ENCODE peak calls at places on chromosome 14, in ten cellular contexts. One of them, this sample, is unnamed.

GRCh38 chr14:83164591-83164990 is 1630.9 kb upstream of the SEL1L start:
- DNase-seq in psoas muscle: no peak
- DNase-seq in activated T-cell treated with anti-CD3 and anti-CD28 coated beads, Interleukin-2, amount 50 U/mL, for 24 hours: no peak
- DNase-seq in GM12864: no peak
- DNase-seq in ascending aorta: no peak
- DNase-seq in MG63: no peak
- DNase-seq in ovary: no peak
- DNase-seq in SK-N-MC: no peak
- DNase-seq in T follicular helper cell: no peak
- DNase-seq in M059J: no peak
- DNase-seq in this sample: no peak

GRCh38 chr14:80427101-80427500 is 215.8 kb upstream of the DIO2 start:
- DNase-seq in T follicular helper cell: no peak
- DNase-seq in M059J: peak
- DNase-seq in ascending aorta: no peak
- DNase-seq in MG63: no peak
- DNase-seq in activated T-cell treated with anti-CD3 and anti-CD28 coated beads, Interleukin-2, amount 50 U/mL, for 24 hours: no peak
- DNase-seq in psoas muscle: no peak
- DNase-seq in GM12864: no peak
- DNase-seq in ovary: no peak
- DNase-seq in SK-N-MC: no peak
- DNase-seq in this sample: no peak

GRCh38 chr14:81302613-81303012 is 81.9 kb upstream of the GTF2A1 start:
- DNase-seq in ovary: no peak
- DNase-seq in psoas muscle: no peak
- DNase-seq in activated T-cell treated with anti-CD3 and anti-CD28 coated beads, Interleukin-2, amount 50 U/mL, for 24 hours: no peak
- DNase-seq in T follicular helper cell: no peak
- DNase-seq in MG63: no peak
- DNase-seq in ascending aorta: no peak
- DNase-seq in M059J: no peak
- DNase-seq in GM12864: no peak
- DNase-seq in SK-N-MC: no peak
- DNase-seq in this sample: no peak

GRCh38 chr14:37457334-37457733 is 137.7 kb downstream of the FOXA1 start:
- DNase-seq in GM12864: no peak
- DNase-seq in ovary: no peak
- DNase-seq in T follicular helper cell: no peak
- DNase-seq in SK-N-MC: no peak
- DNase-seq in ascending aorta: no peak
- DNase-seq in MG63: no peak
- DNase-seq in psoas muscle: no peak
- DNase-seq in M059J: no peak
- DNase-seq in activated T-cell treated with anti-CD3 and anti-CD28 coated beads, Interleukin-2, amount 50 U/mL, for 24 hours: no peak
- DNase-seq in this sample: no peak

GRCh38 chr14:101412741-101413140 is 148.6 kb upstream of the DIO3 start:
- DNase-seq in T follicular helper cell: no peak
- DNase-seq in M059J: peak
- DNase-seq in GM12864: no peak
- DNase-seq in SK-N-MC: no peak
- DNase-seq in ascending aorta: no peak
- DNase-seq in psoas muscle: no peak
- DNase-seq in MG63: no peak
- DNase-seq in ovary: no peak
- DNase-seq in activated T-cell treated with anti-CD3 and anti-CD28 coated beads, Interleukin-2, amount 50 U/mL, for 24 hours: no peak
- DNase-seq in this sample: no peak

GRCh38 chr14:28875937-28876910 is 109.6 kb downstream of the FOXG1 start:
- DNase-seq in T follicular helper cell: no peak
- DNase-seq in activated T-cell treated with anti-CD3 and anti-CD28 coated beads, Interleukin-2, amount 50 U/mL, for 24 hours: no peak
- DNase-seq in SK-N-MC: no peak
- DNase-seq in ovary: no peak
- DNase-seq in psoas muscle: no peak
- DNase-seq in ascending aorta: no peak
- DNase-seq in MG63: no peak
- DNase-seq in M059J: no peak
- DNase-seq in GM12864: no peak
- DNase-seq in this sample: no peak

GRCh38 chr14:40204441-40205175 is 772.4 kb upstream of the FBXO33 start:
- DNase-seq in T follicular helper cell: no peak
- DNase-seq in activated T-cell treated with anti-CD3 and anti-CD28 coated beads, Interleukin-2, amount 50 U/mL, for 24 hours: no peak
- DNase-seq in GM12864: no peak
- DNase-seq in M059J: no peak
- DNase-seq in psoas muscle: no peak
- DNase-seq in ascending aorta: no peak
- DNase-seq in MG63: no peak
- DNase-seq in ovary: no peak
- DNase-seq in SK-N-MC: no peak
- DNase-seq in this sample: no peak

GRCh38 chr14:33210304-33210703 is 271.6 kb downstream of the NPAS3 start:
- DNase-seq in T follicular helper cell: no peak
- DNase-seq in M059J: peak
- DNase-seq in GM12864: no peak
- DNase-seq in psoas muscle: no peak
- DNase-seq in ascending aorta: no peak
- DNase-seq in MG63: peak
- DNase-seq in ovary: no peak
- DNase-seq in SK-N-MC: no peak
- DNase-seq in activated T-cell treated with anti-CD3 and anti-CD28 coated beads, Interleukin-2, amount 50 U/mL, for 24 hours: no peak
- DNase-seq in this sample: no peak

GRCh38 chr14:56390859-56391258 is 188.7 kb upstream of the TMEM260 start:
- DNase-seq in GM12864: no peak
- DNase-seq in ascending aorta: no peak
- DNase-seq in T follicular helper cell: no peak
- DNase-seq in SK-N-MC: no peak
- DNase-seq in M059J: no peak
- DNase-seq in ovary: no peak
- DNase-seq in MG63: no peak
- DNase-seq in psoas muscle: no peak
- DNase-seq in activated T-cell treated with anti-CD3 and anti-CD28 coated beads, Interleukin-2, amount 50 U/mL, for 24 hours: no peak
- DNase-seq in this sample: no peak

GRCh38 chr14:91123201-91123600 is 9.3 kb downstream of the DGLUCY start:
- DNase-seq in T follicular helper cell: no peak
- DNase-seq in M059J: no peak
- DNase-seq in ovary: no peak
- DNase-seq in MG63: no peak
- DNase-seq in psoas muscle: peak
- DNase-seq in ascending aorta: no peak
- DNase-seq in activated T-cell treated with anti-CD3 and anti-CD28 coated beads, Interleukin-2, amount 50 U/mL, for 24 hours: no peak
- DNase-seq in SK-N-MC: no peak
- DNase-seq in GM12864: no peak
- DNase-seq in this sample: no peak

GRCh38 chr14:67513631-67514108 is 19.4 kb upstream of the PLEKHH1 start:
- DNase-seq in psoas muscle: no peak
- DNase-seq in MG63: no peak
- DNase-seq in ovary: no peak
- DNase-seq in T follicular helper cell: no peak
- DNase-seq in SK-N-MC: no peak
- DNase-seq in activated T-cell treated with anti-CD3 and anti-CD28 coated beads, Interleukin-2, amount 50 U/mL, for 24 hours: no peak
- DNase-seq in GM12864: no peak
- DNase-seq in M059J: peak
- DNase-seq in ascending aorta: no peak
- DNase-seq in this sample: no peak

GRCh38 chr14:60184597-60185555 is 19.7 kb upstream of the DHRS7 start:
- DNase-seq in MG63: no peak
- DNase-seq in activated T-cell treated with anti-CD3 and anti-CD28 coated beads, Interleukin-2, amount 50 U/mL, for 24 hours: no peak
- DNase-seq in M059J: peak
- DNase-seq in SK-N-MC: no peak
- DNase-seq in T follicular helper cell: no peak
- DNase-seq in GM12864: no peak
- DNase-seq in ascending aorta: no peak
- DNase-seq in ovary: no peak
- DNase-seq in psoas muscle: no peak
- DNase-seq in this sample: no peak

GRCh38 chr14:61621444-61621843 is 73.9 kb upstream of the HIF1A start:
- DNase-seq in ovary: no peak
- DNase-seq in SK-N-MC: no peak
- DNase-seq in M059J: no peak
- DNase-seq in ascending aorta: no peak
- DNase-seq in psoas muscle: no peak
- DNase-seq in activated T-cell treated with anti-CD3 and anti-CD28 coated beads, Interleukin-2, amount 50 U/mL, for 24 hours: no peak
- DNase-seq in GM12864: no peak
- DNase-seq in T follicular helper cell: no peak
- DNase-seq in MG63: no peak
- DNase-seq in this sample: no peak

GRCh38 chr14:103127356-103127755 is 4.1 kb downstream of the TNFAIP2 start:
- DNase-seq in T follicular helper cell: no peak
- DNase-seq in GM12864: no peak
- DNase-seq in ovary: peak
- DNase-seq in psoas muscle: no peak
- DNase-seq in SK-N-MC: no peak
- DNase-seq in activated T-cell treated with anti-CD3 and anti-CD28 coated beads, Interleukin-2, amount 50 U/mL, for 24 hours: no peak
- DNase-seq in ascending aorta: no peak
- DNase-seq in MG63: no peak
- DNase-seq in M059J: no peak
- DNase-seq in this sample: no peak

GRCh38 chr14:95210699-95211098 is 53.4 kb upstream of the DICER1 start:
- DNase-seq in activated T-cell treated with anti-CD3 and anti-CD28 coated beads, Interleukin-2, amount 50 U/mL, for 24 hours: no peak
- DNase-seq in ovary: no peak
- DNase-seq in psoas muscle: no peak
- DNase-seq in GM12864: no peak
- DNase-seq in M059J: no peak
- DNase-seq in MG63: no peak
- DNase-seq in T follicular helper cell: no peak
- DNase-seq in SK-N-MC: no peak
- DNase-seq in ascending aorta: no peak
- DNase-seq in this sample: no peak

GRCh38 chr14:106556665-106557289 is 1030.4 kb downstream of the TMEM121 start:
- DNase-seq in T follicular helper cell: peak
- DNase-seq in SK-N-MC: no peak
- DNase-seq in GM12864: no peak
- DNase-seq in MG63: peak
- DNase-seq in activated T-cell treated with anti-CD3 and anti-CD28 coated beads, Interleukin-2, amount 50 U/mL, for 24 hours: peak
- DNase-seq in psoas muscle: no peak
- DNase-seq in ascending aorta: no peak
- DNase-seq in ovary: peak
- DNase-seq in M059J: peak
- DNase-seq in this sample: peak

GRCh38 chr14:96384740-96385139 is 7.2 kb upstream of the AK7 start:
- DNase-seq in M059J: no peak
- DNase-seq in psoas muscle: no peak
- DNase-seq in T follicular helper cell: no peak
- DNase-seq in MG63: no peak
- DNase-seq in GM12864: no peak
- DNase-seq in ascending aorta: no peak
- DNase-seq in activated T-cell treated with anti-CD3 and anti-CD28 coated beads, Interleukin-2, amount 50 U/mL, for 24 hours: no peak
- DNase-seq in SK-N-MC: no peak
- DNase-seq in ovary: no peak
- DNase-seq in this sample: no peak

GRCh38 chr14:100285021-100285912 is 21.0 kb downstream of the SLC25A29 start:
- DNase-seq in MG63: peak
- DNase-seq in activated T-cell treated with anti-CD3 and anti-CD28 coated beads, Interleukin-2, amount 50 U/mL, for 24 hours: peak
- DNase-seq in ascending aorta: peak
- DNase-seq in GM12864: no peak
- DNase-seq in M059J: peak
- DNase-seq in ovary: peak
- DNase-seq in psoas muscle: peak
- DNase-seq in T follicular helper cell: peak
- DNase-seq in SK-N-MC: no peak
- DNase-seq in this sample: peak